ENCODE peak calls at places on chromosomes 11 and 22, in eight cellular contexts. Z, C, N, U, M, J, X and F are unnamed samples.

GRCh38 chr11:96150609-96151008 is 192.4 kb downstream of the MAML2 start:
- DNase-seq in U (no peak), J (no peak), C (no peak), N (no peak), X (no peak), M (no peak), Z (no peak), F (no peak)

GRCh38 chr11:85682330-85683305 is 3.4 kb downstream of the CCDC89 start:
- DNase-seq in M (peak; percentile 32), X (no peak), Z (no peak), C (peak; percentile 48), U (peak; percentile 31), J (no peak), N (no peak), F (peak; percentile 38)

GRCh38 chr22:19886605-19887250 is 32.1 kb upstream of the GNB1L start:
- DNase-seq in U (no peak), C (peak; percentile 26), N (no peak), J (no peak), X (no peak), Z (no peak), M (no peak), F (no peak)

GRCh38 chr22:33575041-33575440 is 345.2 kb downstream of the LARGE1 start:
- DNase-seq in Z (no peak), N (no peak), U (no peak), M (no peak), C (no peak), X (no peak), J (no peak), F (no peak)

GRCh38 chr11:119470316-119471266 is 47.6 kb upstream of the THY1 start:
- DNase-seq in J (peak; percentile 40), Z (no peak), X (peak; percentile 46), C (no peak), U (no peak), N (no peak), M (no peak), F (no peak)

GRCh38 chr22:40404251-40405177 is 34.1 kb downstream of the SGSM3 start:
- DNase-seq in J (no peak), C (no peak), U (no peak), X (no peak), N (no peak), M (no peak), Z (no peak), F (no peak)

GRCh38 chr22:43174941-43175531 is 11.9 kb downstream of the TTLL12 start:
- DNase-seq in C (no peak), N (no peak), M (no peak), U (no peak), J (no peak), Z (no peak), X (no peak), F (no peak)

GRCh38 chr11:72146625-72147024 is 11.1 kb downstream of the FOLR3 start:
- DNase-seq in U (no peak), Z (no peak), X (no peak), J (no peak), C (no peak), M (no peak), N (no peak), F (no peak)

GRCh38 chr11:87473174-87473573 is 435.4 kb downstream of the TMEM135 start:
- DNase-seq in N (peak; percentile 7), U (no peak), M (no peak), C (no peak), X (no peak), J (peak; percentile 34), Z (no peak), F (no peak)

GRCh38 chr11:44740967-44741366 is 14.2 kb downstream of the TSPAN18 start:
- DNase-seq in Z (no peak), N (no peak), J (no peak), X (no peak), C (no peak), U (no peak), M (no peak), F (no peak)